ENCODE peak calls at places on chromosome 11, in five cellular contexts. E is HCEC 1CT, Y is posterior vena cava, G is head of caudate nucleus, C is amygdala. S is an unnamed sample.

GRCh38 chr11:69974528-69974927 is 103.6 kb upstream of the ANO1 start:
- DNase-seq in E (no peak), Y (no peak), G (no peak), C (no peak), S (no peak)

GRCh38 chr11:86176165-86176884 is 68.2 kb upstream of the EED start:
- DNase-seq in E (no peak), Y (no peak), G (no peak), C (no peak), S (no peak)

GRCh38 chr11:64499261-64500004 is 91.6 kb upstream of the SLC22A12 start:
- DNase-seq in E (no peak), Y (peak), G (no peak), C (no peak), S (no peak)

GRCh38 chr11:114082415-114082748 is 22.9 kb downstream of the ZBTB16 start:
- DNase-seq in E (peak), Y (no peak), G (no peak), C (no peak), S (no peak)

GRCh38 chr11:6576471-6577373 is 26.7 kb downstream of the RRP8 start:
- DNase-seq in E (no peak), Y (no peak), G (peak), C (peak), S (peak)

GRCh38 chr11:130124096-130124495 is 35.5 kb upstream of the ST14 start:
- DNase-seq in E (peak), Y (peak), G (peak), C (no peak), S (no peak)

GRCh38 chr11:13228569-13228968 is 49.0 kb upstream of the BMAL1 start:
- DNase-seq in E (no peak), Y (no peak), G (no peak), C (no peak), S (no peak)

GRCh38 chr11:90222152-90222458 is 744 bp downstream of the CHORDC1 start:
- DNase-seq in E (no peak), Y (no peak), G (no peak), C (no peak), S (no peak)

GRCh38 chr11:124075841-124076571 is 34.9 kb upstream of the OR10G7 start:
- DNase-seq in E (no peak), Y (peak), G (peak), C (peak), S (peak)

GRCh38 chr11:80849253-80849652 is 1408.4 kb upstream of the TENM4 start:
- DNase-seq in E (no peak), Y (no peak), G (no peak), C (no peak), S (no peak)

GRCh38 chr11:64803163-64803845 is at the start of gene MAP4K2:
- DNase-seq in E (peak), Y (peak), G (peak), C (peak), S (peak)

GRCh38 chr11:14336507-14337503 is 22.2 kb downstream of the RRAS2 start:
- DNase-seq in E (peak), Y (no peak), G (no peak), C (no peak), S (no peak)